ENCODE peak calls at places on chromosomes 7 and 10, in ten cellular contexts. X is astrocyte of the spinal cord, J is heart left ventricle, O is glutamatergic neuron, B is AG04449, P is fibroblast of lung, D is endothelial cell, E is GM06990, S is A549, Y is B cell. Z is an unnamed sample.

GRCh38 chr7:108196004-108196403 is 65.8 kb upstream of the LAMB4 start:
- DNase-seq in X (peak), J (no peak), O (no peak), B (no peak), P (peak), D (no peak), E (no peak), S (no peak), Y (no peak), Z (no peak)

GRCh38 chr7:156640949-156641485 is 443 bp downstream of the RNF32 start:
- DNase-seq in X (peak), J (peak), O (no peak), B (no peak), P (no peak), D (no peak), E (no peak), S (peak), Y (peak), Z (peak)

GRCh38 chr7:135160098-135160857 is 10.2 kb downstream of the CYREN start:
- DNase-seq in X (peak), J (no peak), O (no peak), B (no peak), P (peak), D (no peak), E (no peak), S (peak), Y (no peak), Z (peak)

GRCh38 chr10:27297848-27298524 is 57.4 kb upstream of the ACBD5 start:
- DNase-seq in X (no peak), J (no peak), O (no peak), B (no peak), P (no peak), D (no peak), E (no peak), S (no peak), Y (no peak), Z (no peak)

GRCh38 chr10:43594944-43595589 is 11.2 kb upstream of the ZNF485 start:
- DNase-seq in X (peak), J (no peak), O (no peak), B (no peak), P (peak), D (no peak), E (peak), S (no peak), Y (peak), Z (peak)

GRCh38 chr10:118596426-118597124 is 1.1 kb upstream of the PRLHR start:
- DNase-seq in X (no peak), J (no peak), O (peak), B (no peak), P (no peak), D (no peak), E (no peak), S (no peak), Y (no peak), Z (no peak)

GRCh38 chr7:112226701-112227276 is 20.3 kb downstream of the ZNF277 start:
- DNase-seq in X (no peak), J (no peak), O (no peak), B (no peak), P (no peak), D (no peak), E (no peak), S (no peak), Y (no peak), Z (no peak)

GRCh38 chr7:2079332-2080068 is 153.2 kb downstream of the MAD1L1 start:
- DNase-seq in X (peak), J (no peak), O (peak), B (no peak), P (no peak), D (no peak), E (no peak), S (no peak), Y (peak), Z (no peak)

GRCh38 chr7:66748127-66748511 is 7.6 kb downstream of the RABGEF1 start:
- DNase-seq in X (no peak), J (no peak), O (no peak), B (no peak), P (no peak), D (no peak), E (no peak), S (no peak), Y (no peak), Z (no peak)

GRCh38 chr10:36880898-36881297 is 244.5 kb upstream of the ANKRD30A start:
- DNase-seq in X (peak), J (no peak), O (no peak), B (no peak), P (peak), D (no peak), E (no peak), S (peak), Y (peak), Z (no peak)

GRCh38 chr7:93985101-93985500 is 19.1 kb downstream of the BET1 start:
- DNase-seq in X (no peak), J (no peak), O (no peak), B (no peak), P (no peak), D (no peak), E (no peak), S (no peak), Y (no peak), Z (no peak)

GRCh38 chr10:114822771-114823463 is 1.3 kb downstream of the FHIP2A start:
- DNase-seq in X (peak), J (no peak), O (no peak), B (no peak), P (peak), D (no peak), E (no peak), S (peak), Y (no peak), Z (no peak)

DNA sequence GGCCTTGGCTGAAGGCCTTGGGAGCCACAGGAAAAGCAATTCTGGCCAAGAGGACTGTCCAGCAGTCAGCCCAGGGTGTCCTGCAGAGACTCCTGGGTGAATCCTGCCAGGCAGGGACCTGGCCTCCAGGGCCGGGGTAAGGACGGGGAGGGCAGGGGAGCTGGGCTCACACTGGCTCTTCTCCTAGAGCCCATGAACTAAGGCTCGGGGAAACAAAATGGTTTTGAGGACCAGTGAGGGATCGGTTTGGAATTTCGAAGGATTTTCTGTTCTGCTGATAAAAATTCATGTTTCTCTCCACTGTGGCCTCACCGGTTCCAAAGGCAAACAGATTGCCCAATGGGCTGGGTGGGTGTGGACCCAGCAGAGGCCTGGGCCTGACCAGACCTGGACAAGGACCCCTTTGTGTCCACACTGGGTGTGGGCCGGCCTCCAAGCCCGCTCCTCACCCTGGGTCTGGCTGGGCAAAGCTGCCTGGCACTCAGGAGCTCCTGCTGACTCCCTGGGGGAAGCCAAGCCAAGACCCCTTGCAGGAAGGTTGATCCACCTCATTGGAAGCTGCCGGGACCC is 27.3 kb downstream of the FAM20C start:
- DNase-seq in X (no peak), J (no peak), O (no peak), B (no peak), P (no peak), D (no peak), E (no peak), S (no peak), Y (no peak), Z (no peak)
- TF ChIP-seq CTCF in X (no peak), J (no peak), O (no peak), B (no peak), P (no peak), D (no peak), E (no peak), S (no peak), Y (no peak), Z (no peak)

GRCh38 chr7:106329408-106329807 is 44.6 kb upstream of the NAMPT start:
- DNase-seq in X (peak), J (no peak), O (no peak), B (no peak), P (no peak), D (no peak), E (no peak), S (no peak), Y (no peak), Z (no peak)
- TF ChIP-seq CTCF in X (no peak), J (no peak), O (no peak), B (no peak), P (no peak), D (no peak), E (no peak), S (no peak), Y (no peak), Z (no peak)

DNA sequence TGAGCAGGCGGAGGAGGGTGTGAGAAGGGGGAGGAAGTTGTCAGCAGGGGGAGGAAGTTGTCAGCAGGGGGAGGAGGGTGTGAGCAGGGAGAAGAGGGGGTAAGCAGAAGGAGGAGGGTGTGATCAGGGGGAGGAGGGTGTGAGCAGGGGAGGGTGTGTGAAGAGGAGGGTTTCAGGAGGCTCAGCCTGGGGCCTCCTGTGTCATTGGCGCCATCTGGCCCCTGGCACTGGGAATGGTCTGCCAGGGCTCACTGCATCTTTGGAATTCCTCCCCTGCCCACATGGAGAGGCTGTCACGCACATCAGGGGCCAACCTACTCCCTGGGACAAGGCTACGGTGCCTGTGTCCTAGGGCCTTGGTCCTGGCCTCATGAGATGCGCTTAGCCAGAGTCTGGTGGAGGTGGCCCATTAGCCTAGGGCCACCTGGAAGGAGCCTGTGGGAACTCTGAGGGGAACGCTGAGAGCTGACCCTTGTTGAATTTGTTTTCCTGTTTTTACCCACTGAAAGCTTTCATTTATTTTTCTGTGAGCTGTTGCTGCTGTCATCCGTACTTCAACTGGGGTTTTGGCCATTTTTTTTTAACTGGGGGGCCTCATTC is 18.0 kb downstream of the CAMK2B start:
- DNase-seq in X (no peak), J (no peak), O (no peak), B (peak), P (peak), D (no peak), E (no peak), S (peak), Y (no peak), Z (peak)
- TF ChIP-seq CTCF in X (peak), J (peak), O (no peak), B (peak), P (peak), D (no peak), E (peak), S (peak), Y (no peak), Z (peak)

GRCh38 chr10:101645659-101646058 is 49.3 kb downstream of the FBXW4 start:
- DNase-seq in X (no peak), J (no peak), O (no peak), B (no peak), P (no peak), D (no peak), E (no peak), S (no peak), Y (no peak), Z (no peak)
- TF ChIP-seq CTCF in X (no peak), J (no peak), O (no peak), B (no peak), P (no peak), D (no peak), E (no peak), S (no peak), Y (no peak), Z (no peak)

Z was measured in GM20000.